ENCODE peak calls at places on chromosomes 12 and 14, in seven cellular contexts. N is Right ventricle myocardium superior, F is activated T-cell treated with anti-CD3 and anti-CD28 coated beads for 1 hour, B is fibroblast of mammary gland, X is GM12892, H is progenitor cell of endocrine pancreas, E is GM12865. P is an unnamed sample.

GRCh38 chr14:54567224-54567633 is 301 bp downstream of the SAMD4A start:
- DNase-seq in N (no peak), F (no peak), B (no peak), X (no peak), H (peak), E (no peak), P (peak)

GRCh38 chr12:84508325-84508861 is 404.2 kb downstream of the SLC6A15 start:
- DNase-seq in N (no peak), F (no peak), B (peak), X (no peak), H (no peak), E (peak), P (no peak)

GRCh38 chr12:11807453-11807852 is 158.0 kb downstream of the ETV6 start:
- DNase-seq in N (no peak), F (no peak), B (no peak), X (no peak), H (no peak), E (peak), P (no peak)

GRCh38 chr12:119916111-119916510 is 39.0 kb upstream of the CIT start:
- DNase-seq in N (no peak), F (no peak), B (no peak), X (no peak), H (no peak), E (no peak), P (no peak)

GRCh38 chr14:103027451-103027850 is 29.9 kb downstream of the CDC42BPB start:
- DNase-seq in N (no peak), F (no peak), B (no peak), X (no peak), H (no peak), E (no peak), P (no peak)

GRCh38 chr12:124233846-124234620 is 60.9 kb upstream of the RFLNA start:
- DNase-seq in N (no peak), F (no peak), B (no peak), X (no peak), H (no peak), E (no peak), P (no peak)

GRCh38 chr12:118448341-118448740 is 72.0 kb downstream of the SUDS3 start:
- DNase-seq in N (peak), F (no peak), B (no peak), X (no peak), H (no peak), E (no peak), P (no peak)

GRCh38 chr12:88184196-88184595 is 42.1 kb downstream of the TMTC3 start:
- DNase-seq in N (no peak), F (no peak), B (no peak), X (no peak), H (no peak), E (no peak), P (no peak)

GRCh38 chr14:90290612-90291011 is 34.3 kb downstream of the PSMC1 start:
- DNase-seq in N (no peak), F (no peak), B (no peak), X (no peak), H (no peak), E (no peak), P (no peak)

GRCh38 chr12:122018937-122019336 is 2.7 kb upstream of the BCL7A start:
- DNase-seq in N (no peak), F (no peak), B (no peak), X (no peak), H (no peak), E (no peak), P (no peak)

GRCh38 chr14:58832010-58832409 is 194.2 kb downstream of the DACT1 start:
- DNase-seq in N (no peak), F (no peak), B (no peak), X (no peak), H (no peak), E (no peak), P (no peak)

GRCh38 chr12:96487214-96487613 is 2.2 kb upstream of the CFAP54 start:
- DNase-seq in N (no peak), F (no peak), B (peak), X (no peak), H (no peak), E (no peak), P (no peak)